ENCODE peak calls at places on chromosome 9, in five cellular contexts. X is stimulated activated CD8-positive, alpha-beta memory T cell treated with anti-CD3 and anti-CD28 coated beads, Interleukin-2, amount 100 ng/mL, for 48 hours; L is germinal center; S is choroid plexus epithelial cell; U is stimulated activated CD4-positive, alpha-beta T cell treated with anti-CD3 and anti-CD28 coated beads, Interleukin-12 subunit alpha, Interleukin-12 subunit beta, amount 100 ng/mL, for 4 hours. O is an unnamed sample.

GRCh38 chr9:110081395-110081794 is 126.6 kb downstream of the C9orf152 start:
- DNase-seq in S (peak; percentile 82), L (no peak), U (no peak), X (no peak), O (no peak)

GRCh38 chr9:120742951-120743416 is 28.7 kb upstream of the MEGF9 start:
- DNase-seq in X (no peak), U (no peak), S (peak; percentile 61), L (peak; percentile 62), O (no peak)

GRCh38 chr9:93107151-93107824 is 11.3 kb downstream of the CARD19 start:
- DNase-seq in L (no peak), S (no peak), U (no peak), X (no peak), O (peak; percentile 62)

GRCh38 chr9:135909371-135909770 is 2.0 kb upstream of the CAMSAP1 start:
- DNase-seq in X (no peak), U (no peak), S (no peak), L (no peak), O (no peak)

GRCh38 chr9:75358837-75359236 is 270.5 kb downstream of the OSTF1 start:
- DNase-seq in U (no peak), S (no peak), L (no peak), X (no peak), O (no peak)

GRCh38 chr9:113042884-113043657 is 13.5 kb downstream of the ZFP37 start:
- DNase-seq in U (no peak), X (no peak), L (no peak), S (peak; percentile 6), O (no peak)

GRCh38 chr9:121699271-121700164 is 48.1 kb downstream of the DAB2IP start:
- DNase-seq in U (peak; percentile 17), L (peak; percentile 46), X (peak; percentile 51), S (peak; percentile 48), O (no peak)

GRCh38 chr9:93536874-93537273 is 39.5 kb upstream of the PHF2 start:
- DNase-seq in U (no peak), L (no peak), X (no peak), S (no peak), O (no peak)

GRCh38 chr9:89723696-89724095 is 118.9 kb downstream of the GADD45G start:
- DNase-seq in X (no peak), S (no peak), L (no peak), U (no peak), O (no peak)

GRCh38 chr9:110994771-110995241 is 43.5 kb downstream of the LPAR1 start:
- DNase-seq in S (peak; percentile 71), X (no peak), L (no peak), U (no peak), O (no peak)